ENCODE peak calls at places on chromosomes 12 and 14, in four cellular contexts. F is H9, Q is mesendoderm, G is mesenchymal stem cell. C is an unnamed sample.

GRCh38 chr14:22513066-22513812 is 75.8 kb downstream of the DAD1 start:
- DNase-seq in G (no peak), F (no peak), Q (no peak), C (no peak)

GRCh38 chr14:103476065-103476464 is 46.6 kb downstream of the CKB start:
- DNase-seq in G (no peak), Q (no peak), F (no peak), C (no peak)

GRCh38 chr14:91872517-91873470 is 5.5 kb upstream of the TC2N start:
- DNase-seq in G (no peak), Q (no peak), F (no peak), C (no peak)

GRCh38 chr12:25497021-25497420 is 56.1 kb downstream of the LMNTD1 start:
- DNase-seq in Q (no peak), G (no peak), F (no peak), C (no peak)

GRCh38 chr12:88309546-88309945 is 167.4 kb downstream of the TMTC3 start:
- DNase-seq in G (peak; percentile 75), Q (no peak), F (no peak), C (no peak)

GRCh38 chr12:54025507-54026393 is 2.5 kb upstream of the HOXC6 start:
- DNase-seq in G (peak; percentile 61), Q (no peak), F (no peak), C (no peak)

GRCh38 chr12:119980247-119980646 is 8.8 kb upstream of the BICDL1 start:
- DNase-seq in Q (no peak), F (no peak), G (no peak), C (no peak)

GRCh38 chr12:29733060-29733459 is 50.7 kb downstream of the TMTC1 start:
- DNase-seq in G (no peak), Q (no peak), F (no peak), C (no peak)

GRCh38 chr12:57529831-57530230 is 7.2 kb downstream of the MBD6 start:
- DNase-seq in F (no peak), G (no peak), Q (no peak), C (no peak)

GRCh38 chr14:92578511-92578910 is 64.9 kb downstream of the RIN3 start:
- DNase-seq in Q (no peak), F (no peak), G (no peak), C (no peak)

GRCh38 chr14:79749051-79749450 is 462.3 kb downstream of the DIO2 start:
- DNase-seq in G (no peak), F (no peak), Q (no peak), C (no peak)

GRCh38 chr12:29082522-29082921 is 66.6 kb upstream of the FAR2 start:
- DNase-seq in G (no peak), F (no peak), Q (no peak), C (no peak)

GRCh38 chr14:100581228-100582145 is 5.7 kb downstream of the BEGAIN start:
- DNase-seq in G (no peak), Q (no peak), F (no peak), C (no peak)

DNA sequence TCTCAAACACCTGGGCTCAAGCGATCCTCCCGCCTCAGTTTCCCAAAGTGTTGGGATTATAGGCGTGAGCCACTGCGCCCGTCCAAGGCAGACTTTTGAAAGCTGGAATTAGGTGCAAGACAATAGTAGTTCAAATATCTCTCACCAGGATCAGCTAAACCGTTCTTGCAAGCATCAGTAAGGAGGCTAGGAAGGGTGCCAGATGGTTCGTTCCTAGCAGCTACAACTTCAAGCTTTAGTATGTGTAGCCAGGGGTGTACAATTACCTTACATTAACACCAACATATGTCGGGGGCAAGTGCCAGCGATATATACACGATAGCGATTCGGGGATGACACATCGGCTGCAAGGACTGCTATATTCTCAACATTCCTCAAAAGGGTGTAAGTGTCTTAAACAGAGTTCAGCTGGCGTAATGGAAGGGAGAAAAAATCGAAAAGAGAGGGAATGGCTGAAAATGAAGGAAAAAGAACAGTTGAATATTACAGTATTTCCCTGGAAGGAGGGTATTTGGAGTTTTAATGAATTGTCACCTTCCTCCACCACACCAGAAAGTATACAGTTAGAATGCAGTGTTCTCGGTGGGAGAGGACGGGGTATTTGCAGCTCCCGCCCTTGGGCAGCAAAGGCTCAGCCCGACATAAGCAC is 615 bp downstream of the LIMA1 start:
- DNase-seq in G (peak; percentile 46), F (no peak), Q (no peak), C (no peak)
- H2AK5ac ChIP-seq in G (no peak overlapping the region), F (no peak overlapping the region), Q (no peak overlapping the region), C (no peak overlapping the region)

DNA sequence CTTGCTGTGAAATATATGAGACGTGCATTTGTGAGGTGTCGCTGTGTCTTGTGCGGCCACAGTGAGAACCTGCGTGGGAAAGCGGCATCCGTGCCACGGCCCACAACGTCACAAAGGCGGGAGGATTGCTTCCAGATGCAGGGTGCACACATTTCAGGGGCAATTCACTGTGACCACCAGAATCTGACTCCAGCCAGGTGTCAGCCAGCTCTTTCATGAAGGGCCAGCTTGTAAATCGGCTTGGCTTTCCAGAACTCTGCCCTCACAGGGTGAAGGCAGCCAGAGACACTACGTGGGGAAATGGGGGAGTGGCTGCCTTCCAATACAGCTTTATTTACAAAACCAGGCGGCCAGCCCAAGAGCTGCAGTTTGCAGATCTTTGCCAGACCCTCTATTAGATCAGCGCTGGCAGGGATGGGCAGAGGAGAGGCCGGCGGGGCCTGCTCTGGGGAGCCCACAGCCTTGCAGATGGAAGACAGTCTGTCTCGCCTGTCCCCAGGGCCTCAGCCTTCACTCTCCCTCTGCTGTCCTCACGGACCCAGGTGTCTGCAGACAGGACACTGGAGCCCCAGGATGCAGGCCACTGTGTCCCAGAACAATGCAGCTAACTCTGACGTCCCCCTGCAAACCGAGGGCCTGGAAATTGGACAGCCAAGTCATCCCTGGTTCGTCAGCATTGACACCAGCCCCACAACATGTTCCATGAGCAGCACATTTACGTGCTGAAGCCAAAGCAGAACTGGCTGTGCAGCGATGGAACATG is 53.5 kb downstream of the ADGRD1 start:
- DNase-seq in Q (no peak), G (no peak), F (no peak), C (no peak)
- H3K4me1 ChIP-seq in Q (no peaks in the 10 kb centered on the region), G (no peaks in the 10 kb centered on the region), F (no peaks in the 10 kb centered on the region), C (peaks cover 9% of the 10 kb centered on the region)

GRCh38 chr12:118375348-118375747 is 1.0 kb upstream of the SUDS3 start:
- DNase-seq in F (no peak), G (no peak), Q (no peak), C (no peak)
- H3K27ac ChIP-seq in F (no peak overlapping the region), G (no peak overlapping the region), Q (no peak overlapping the region), C (no peak overlapping the region)

GRCh38 chr12:52210925-52211650 is 19.3 kb upstream of the KRT80 start:
- DNase-seq in G (no peak), F (no peak), Q (no peak), C (no peak)

GRCh38 chr12:52212701-52213540 is 20.1 kb upstream of the KRT7 start:
- DNase-seq in G (no peak), F (no peak), Q (no peak), C (no peak)

GRCh38 chr12:52213541-52214420 is 19.3 kb upstream of the KRT7 start:
- DNase-seq in Q (peak; percentile 89), F (peak; percentile 96), G (peak; percentile 75), C (peak; percentile 76)

GRCh38 chr12:52210186-52210924 is 18.5 kb upstream of the KRT80 start:
- DNase-seq in G (peak; percentile 60), F (no peak), Q (no peak), C (no peak)

DNA sequence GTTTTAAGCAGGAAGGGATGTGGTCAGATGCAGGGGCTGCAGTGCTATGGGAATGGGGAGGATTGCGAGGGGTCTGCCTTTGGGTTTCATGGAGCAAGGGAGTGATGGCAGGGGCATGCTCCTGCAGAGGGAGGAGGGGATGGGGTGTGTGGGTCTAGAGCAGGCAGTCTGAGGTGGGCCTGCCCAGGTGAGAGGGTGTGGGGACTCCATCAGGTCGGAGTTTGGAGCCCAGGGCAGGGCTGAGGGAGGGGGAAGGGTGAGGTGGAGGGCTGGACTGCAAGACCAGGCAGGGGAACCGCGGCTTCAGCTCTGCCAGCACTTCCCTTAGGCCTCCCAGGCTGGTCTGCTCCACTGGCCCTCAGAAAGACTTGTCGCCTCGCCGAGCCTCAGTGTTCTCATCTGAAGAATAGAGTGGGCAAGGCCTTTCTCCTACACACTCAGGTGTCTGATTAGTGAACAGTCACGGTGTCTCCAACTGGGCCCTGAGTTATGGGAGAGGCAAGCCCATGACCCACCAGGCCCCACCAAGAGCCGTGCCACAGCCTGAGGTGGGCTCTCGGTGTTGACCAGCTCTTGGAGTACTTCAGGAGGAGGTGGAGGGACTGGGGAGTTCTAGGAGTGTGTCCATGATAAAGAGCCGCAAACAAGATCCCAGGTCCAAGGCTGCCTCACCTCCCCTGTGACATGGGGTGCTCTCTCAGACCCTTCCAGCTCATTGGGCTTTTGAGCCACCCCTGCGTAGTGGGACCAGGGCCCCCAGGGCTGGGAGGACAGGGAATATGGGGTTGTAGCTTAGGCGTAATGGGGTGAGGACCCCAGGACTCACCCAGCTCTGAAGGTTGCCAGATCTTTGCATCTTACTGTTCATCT is 20.1 kb upstream of the KRT80 start:
- DNase-seq in Q (no peak), G (no peak), F (no peak), C (no peak)
- H2AK5ac ChIP-seq in Q (no peak overlapping the region), G (peak overlapping the region; percentile 53), F (no peak overlapping the region), C (peak overlapping the region; percentile 64)

DNA sequence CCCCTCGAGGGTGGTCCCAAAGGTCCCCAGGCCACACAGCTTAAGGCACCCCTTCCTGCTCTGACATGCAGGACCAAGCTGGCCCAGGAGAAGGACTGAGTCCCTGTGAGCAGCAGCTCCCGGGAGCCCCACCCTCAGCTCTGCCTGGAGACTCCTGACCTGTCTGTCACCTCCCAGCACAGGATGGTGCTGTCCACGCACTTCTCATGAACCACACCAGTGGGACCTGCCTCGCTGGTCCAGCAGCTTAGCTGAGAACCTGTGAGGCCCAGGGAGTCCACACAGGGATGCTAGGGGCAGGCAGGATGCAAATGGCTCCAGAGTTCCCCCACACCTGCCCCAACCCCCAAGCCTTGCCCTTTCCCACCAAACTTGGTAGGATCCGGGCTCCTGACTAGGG is 27.7 kb downstream of the CCDC85C start:
- DNase-seq in F (no peak), G (no peak), Q (peak; percentile 42), C (no peak)
- H3K4me1 ChIP-seq in F (peaks cover 7% of the 10 kb centered on the region), G (peaks cover 81% of the 10 kb centered on the region), Q (peaks cover 50% of the 10 kb centered on the region), C (peaks cover 61% of the 10 kb centered on the region)

DNA sequence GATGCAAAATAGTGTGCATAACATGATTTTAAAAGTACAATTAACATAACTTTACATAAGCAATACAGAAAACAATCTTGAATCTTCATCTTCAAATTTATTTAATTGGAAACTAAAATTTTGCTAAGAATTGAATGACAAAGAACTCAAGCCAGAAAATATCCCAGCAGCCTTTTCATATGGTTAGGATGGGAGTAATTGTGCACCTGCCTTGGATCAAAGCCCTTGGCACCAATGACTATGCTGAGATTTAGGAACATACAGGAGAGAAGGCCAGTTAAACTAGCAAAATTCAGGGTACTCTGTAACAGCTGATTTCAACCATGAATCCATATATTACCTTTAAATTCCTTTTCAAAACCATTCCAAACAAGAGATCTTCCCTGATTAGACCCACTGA is 5.8 kb downstream of the KERA start:
- DNase-seq in F (no peak), G (no peak), Q (no peak), C (no peak)
- H3K27ac ChIP-seq in F (no peak overlapping the region), G (no peak overlapping the region), Q (no peak overlapping the region), C (no peak overlapping the region)

DNA sequence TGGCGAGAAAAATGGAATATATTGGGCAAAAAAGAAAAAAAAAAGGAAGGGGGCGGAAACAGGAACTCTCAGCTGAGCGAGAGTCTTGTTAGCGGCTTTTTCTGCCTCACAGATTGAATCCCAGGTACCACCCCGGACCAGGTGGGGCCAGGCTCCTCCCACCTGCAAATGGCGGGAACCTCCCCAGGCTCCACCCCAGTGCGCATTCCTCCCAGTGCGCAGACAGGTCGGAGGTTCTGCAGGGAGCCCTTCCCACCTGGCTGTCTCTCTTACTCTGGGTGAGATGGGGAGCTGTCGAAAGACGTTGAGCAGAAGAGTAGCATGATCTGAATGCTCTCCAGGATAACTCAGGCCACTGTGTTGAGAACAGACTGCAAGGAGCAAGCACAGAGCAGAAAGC is 57.0 kb upstream of the ETV6 start:
- DNase-seq in Q (no peak), G (no peak), F (peak; percentile 65), C (no peak)
- H2AK5ac ChIP-seq in Q (no peak overlapping the region), G (no peak overlapping the region), F (no peak overlapping the region), C (no peak overlapping the region)

C was measured in neuronal stem cell.